ENCODE peak calls at places on chromosomes 13 and 19, in five cellular contexts. One of them, this sample, is unnamed.

GRCh38 chr13:30618186-30618937 is 642 bp downstream of the USPL1 start:
- DNase-seq in IMR-90: no peak
- DNase-seq in GM12878: no peak
- DNase-seq in GM23248: peak
- DNase-seq in neuronal stem cell: peak
- DNase-seq in this sample: no peak

GRCh38 chr13:34344761-34345600 is 527.0 kb downstream of the RFC3 start:
- DNase-seq in neuronal stem cell: no peak
- DNase-seq in GM23248: no peak
- DNase-seq in GM12878: no peak
- DNase-seq in IMR-90: no peak
- DNase-seq in this sample: no peak

GRCh38 chr13:99442273-99442895 is 58.9 kb upstream of the TM9SF2 start:
- DNase-seq in IMR-90: peak
- DNase-seq in GM12878: no peak
- DNase-seq in neuronal stem cell: peak
- DNase-seq in GM23248: peak
- DNase-seq in this sample: peak

GRCh38 chr19:18440421-18440877 is 2.5 kb upstream of the ISYNA1 start:
- DNase-seq in GM12878: no peak
- DNase-seq in IMR-90: no peak
- DNase-seq in neuronal stem cell: no peak
- DNase-seq in GM23248: peak
- DNase-seq in this sample: no peak

GRCh38 chr19:49860716-49861100 is 6.7 kb downstream of the PNKP start:
- DNase-seq in GM12878: no peak
- DNase-seq in neuronal stem cell: no peak
- DNase-seq in GM23248: no peak
- DNase-seq in IMR-90: no peak
- DNase-seq in this sample: no peak

GRCh38 chr13:20505405-20506366 is 20.0 kb downstream of the CRYL1 start:
- DNase-seq in GM23248: no peak
- DNase-seq in GM12878: no peak
- DNase-seq in IMR-90: no peak
- DNase-seq in neuronal stem cell: no peak
- DNase-seq in this sample: no peak

GRCh38 chr13:44969858-44970484 is 19.3 kb downstream of the NUFIP1 start:
- DNase-seq in GM12878: no peak
- DNase-seq in neuronal stem cell: peak
- DNase-seq in IMR-90: peak
- DNase-seq in GM23248: peak
- DNase-seq in this sample: peak

GRCh38 chr13:51814825-51815650 is 11.1 kb upstream of the DHRS12 start:
- DNase-seq in GM23248: peak
- DNase-seq in IMR-90: peak
- DNase-seq in neuronal stem cell: peak
- DNase-seq in GM12878: no peak
- DNase-seq in this sample: peak

GRCh38 chr13:45464141-45464686 is 525 bp upstream of the COG3 start:
- DNase-seq in GM23248: no peak
- DNase-seq in GM12878: no peak
- DNase-seq in IMR-90: no peak
- DNase-seq in neuronal stem cell: no peak
- DNase-seq in this sample: no peak

GRCh38 chr19:57242821-57243220 is 2.4 kb downstream of the ZNF805 start:
- DNase-seq in IMR-90: no peak
- DNase-seq in GM12878: no peak
- DNase-seq in GM23248: no peak
- DNase-seq in neuronal stem cell: no peak
- DNase-seq in this sample: no peak

GRCh38 chr13:66915596-66916185 is 314.4 kb downstream of the PCDH9 start:
- DNase-seq in IMR-90: peak
- DNase-seq in neuronal stem cell: no peak
- DNase-seq in GM12878: no peak
- DNase-seq in GM23248: no peak
- DNase-seq in this sample: no peak

GRCh38 chr13:99379856-99380255 is 72.7 kb upstream of the GPR183 start:
- DNase-seq in GM12878: no peak
- DNase-seq in IMR-90: no peak
- DNase-seq in GM23248: no peak
- DNase-seq in neuronal stem cell: no peak
- DNase-seq in this sample: no peak

GRCh38 chr19:37217855-37218591 is at the start of gene ZNF383:
- DNase-seq in neuronal stem cell: peak
- DNase-seq in GM23248: peak
- DNase-seq in GM12878: peak
- DNase-seq in IMR-90: peak
- DNase-seq in this sample: peak

GRCh38 chr19:37218592-37218935 is 550 bp downstream of the ZNF383 start:
- DNase-seq in IMR-90: peak
- DNase-seq in neuronal stem cell: no peak
- DNase-seq in GM23248: peak
- DNase-seq in GM12878: peak
- DNase-seq in this sample: no peak

GRCh38 chr19:37217533-37217854 is 520 bp upstream of the ZNF383 start:
- DNase-seq in neuronal stem cell: no peak
- DNase-seq in IMR-90: no peak
- DNase-seq in GM12878: no peak
- DNase-seq in GM23248: no peak
- DNase-seq in this sample: no peak

GRCh38 chr19:37220383-37220782 is 2.4 kb downstream of the ZNF383 start:
- DNase-seq in IMR-90: no peak
- DNase-seq in GM12878: no peak
- DNase-seq in neuronal stem cell: no peak
- DNase-seq in GM23248: no peak
- DNase-seq in this sample: no peak

DNA sequence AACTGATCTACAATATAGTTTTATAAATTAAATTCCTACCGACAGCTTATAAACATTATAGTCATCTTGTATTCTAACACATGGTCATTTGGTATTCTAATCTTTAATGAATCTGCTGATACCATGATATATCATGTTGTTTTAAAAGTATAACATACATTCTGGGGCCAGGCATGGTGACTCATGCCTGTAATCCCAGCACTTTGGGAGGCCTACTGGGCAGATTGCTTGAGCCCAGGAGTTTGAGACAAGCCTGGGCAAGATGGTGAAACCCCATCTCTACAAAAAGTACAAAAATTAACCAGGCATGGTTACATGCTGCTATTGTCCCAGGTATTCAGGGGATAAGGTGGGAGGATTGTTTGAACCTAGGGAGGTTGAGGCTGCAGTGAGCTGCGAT is 3.1 kb downstream of the ZNF383 start:
- DNase-seq in neuronal stem cell: no peak
- DNase-seq in IMR-90: no peak
- DNase-seq in GM23248: no peak
- DNase-seq in GM12878: no peak
- DNase-seq in this sample: no peak
- H3K9ac ChIP-seq in neuronal stem cell: no peak
- H3K9ac ChIP-seq in IMR-90: no peak
- H3K9ac ChIP-seq in GM23248: no peak
- H3K9ac ChIP-seq in GM12878: no peak
- H3K9ac ChIP-seq in this sample: no peak

DNA sequence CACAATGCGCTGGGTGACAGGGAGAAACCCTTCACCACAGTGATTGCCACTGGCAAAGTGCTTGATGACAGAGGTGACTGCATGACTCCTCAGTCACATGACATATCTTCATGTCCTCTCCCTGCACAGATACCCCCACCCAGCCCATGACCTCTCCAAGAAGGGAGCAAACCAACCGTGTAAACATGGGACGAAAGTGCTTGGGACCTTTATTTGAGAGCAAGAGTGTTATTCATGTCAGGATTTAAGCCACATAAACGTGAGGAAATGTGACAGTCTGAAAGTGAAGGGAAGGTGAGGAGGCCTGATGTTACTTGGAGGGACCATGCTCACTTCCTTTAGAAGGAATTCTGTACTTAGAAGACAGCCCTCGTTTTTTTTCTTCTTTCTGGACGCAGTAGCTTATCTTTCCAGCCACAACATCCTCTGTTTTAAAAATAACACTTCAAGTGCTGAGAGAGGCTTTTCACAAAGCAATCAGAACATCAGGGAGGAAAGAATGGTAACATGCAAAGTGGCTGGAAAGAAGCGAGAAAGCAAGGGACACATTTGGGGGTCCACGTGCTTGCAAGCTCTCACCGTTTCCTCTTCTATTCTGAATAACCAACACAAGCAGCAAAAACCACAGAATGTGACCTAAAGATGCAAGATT is 35.6 kb downstream of the EPS15L1 start:
- DNase-seq in IMR-90: no peak
- DNase-seq in GM12878: no peak
- DNase-seq in neuronal stem cell: no peak
- DNase-seq in GM23248: no peak
- DNase-seq in this sample: no peak
- H3K9ac ChIP-seq in IMR-90: no peak
- H3K9ac ChIP-seq in GM12878: peak
- H3K9ac ChIP-seq in neuronal stem cell: no peak
- H3K9ac ChIP-seq in GM23248: peak
- H3K9ac ChIP-seq in this sample: no peak

DNA sequence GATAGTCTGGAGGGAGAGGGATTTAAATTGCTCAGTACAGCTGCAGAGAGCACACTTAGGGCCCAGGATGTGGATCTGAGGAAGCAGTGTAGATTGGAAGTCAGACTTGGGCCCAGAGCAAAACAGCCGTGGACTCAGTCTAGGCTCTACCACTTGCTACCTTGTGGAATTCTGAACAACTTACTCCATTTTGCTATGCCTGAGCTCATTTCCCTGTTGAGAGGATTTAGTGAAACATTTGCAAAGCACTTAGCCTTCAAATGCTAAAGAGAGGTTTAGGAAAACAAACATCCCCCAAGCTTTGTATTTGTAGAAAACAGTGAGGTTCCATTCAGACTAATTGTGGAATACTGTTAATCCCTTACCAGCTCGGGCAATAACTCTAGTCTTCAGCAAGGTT is 453.4 kb upstream of the ZNF507 start:
- DNase-seq in GM23248: no peak
- DNase-seq in IMR-90: no peak
- DNase-seq in GM12878: no peak
- DNase-seq in neuronal stem cell: no peak
- DNase-seq in this sample: peak
- H3K9ac ChIP-seq in GM23248: no peak
- H3K9ac ChIP-seq in IMR-90: no peak
- H3K9ac ChIP-seq in GM12878: no peak
- H3K9ac ChIP-seq in neuronal stem cell: no peak
- H3K9ac ChIP-seq in this sample: no peak

GRCh38 chr19:38020331-38020730 is 113.3 kb downstream of the SIPA1L3 start:
- DNase-seq in GM12878: no peak
- DNase-seq in IMR-90: no peak
- DNase-seq in neuronal stem cell: no peak
- DNase-seq in GM23248: no peak
- DNase-seq in this sample: no peak

GRCh38 chr19:38019427-38019724 is 112.4 kb downstream of the SIPA1L3 start:
- DNase-seq in neuronal stem cell: no peak
- DNase-seq in IMR-90: no peak
- DNase-seq in GM23248: no peak
- DNase-seq in GM12878: no peak
- DNase-seq in this sample: no peak

GRCh38 chr19:38017504-38018150 is 110.6 kb downstream of the SIPA1L3 start:
- DNase-seq in GM12878: no peak
- DNase-seq in neuronal stem cell: no peak
- DNase-seq in GM23248: no peak
- DNase-seq in IMR-90: no peak
- DNase-seq in this sample: no peak

GRCh38 chr19:38021356-38021755 is 114.3 kb downstream of the SIPA1L3 start:
- DNase-seq in neuronal stem cell: no peak
- DNase-seq in IMR-90: peak
- DNase-seq in GM12878: no peak
- DNase-seq in GM23248: peak
- DNase-seq in this sample: no peak

DNA sequence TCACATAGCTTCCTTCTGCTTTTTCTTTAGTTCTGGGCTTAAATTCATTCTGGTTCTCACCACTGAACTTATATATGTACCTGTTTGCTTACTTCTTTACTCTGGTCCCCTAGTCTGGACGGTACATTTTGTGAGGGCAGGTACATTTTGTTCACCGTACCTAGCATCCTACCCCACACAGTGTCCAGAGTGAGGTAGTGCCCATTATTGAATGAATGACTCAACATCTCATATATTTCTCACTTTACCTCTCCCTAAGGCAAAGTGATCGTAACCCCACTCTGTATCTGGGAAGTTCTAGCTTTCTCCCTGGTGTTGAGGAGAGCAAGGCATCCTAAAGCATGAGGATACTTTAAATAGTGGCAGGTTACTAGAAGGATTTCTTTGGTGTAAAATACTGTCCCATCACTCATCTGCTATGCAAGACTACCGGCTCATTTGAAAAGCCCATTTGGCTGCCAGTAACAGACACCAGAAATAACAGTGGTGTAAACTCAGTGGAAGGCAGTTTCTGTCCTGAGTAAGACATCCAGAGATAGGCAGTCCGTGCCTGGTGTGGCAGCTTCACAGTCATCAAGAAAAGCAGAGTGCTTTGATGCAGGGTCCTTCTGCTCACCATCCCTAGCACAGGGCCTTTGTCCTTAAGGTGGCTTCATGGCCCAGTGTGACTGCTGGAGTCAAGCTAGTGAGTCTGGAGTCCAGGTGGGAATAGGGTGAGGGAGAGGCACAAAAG is 111.9 kb downstream of the SIPA1L3 start:
- DNase-seq in GM23248: no peak
- DNase-seq in IMR-90: no peak
- DNase-seq in GM12878: no peak
- DNase-seq in neuronal stem cell: no peak
- DNase-seq in this sample: no peak
- H3K9ac ChIP-seq in GM23248: no peak
- H3K9ac ChIP-seq in IMR-90: no peak
- H3K9ac ChIP-seq in GM12878: no peak
- H3K9ac ChIP-seq in neuronal stem cell: no peak
- H3K9ac ChIP-seq in this sample: no peak

This sample was measured in NT2/D1.